ENCODE peak calls at places on chromosomes 4 and X, in nine cellular contexts. V is SHP77; X is NCI-H2107; L is activated CD4-positive, alpha-beta memory T cell treated with anti-CD3 and anti-CD28 coated beads, Interleukin-2, amount 10 ng/mL, durations not matched to agents 7 days and 5 days; Q is HS-5; U is fibroblast of gingiva; J is DMS53; F is K562; W is H7. A is an unnamed sample.

GRCh38 chrX:150253946-150254615 is 109.0 kb upstream of the MAMLD1 start:
- DNase-seq in U (no peak), Q (no peak), F (no peak), W (no peak), J (no peak), L (no peak), X (no peak), V (no peak), A (no peak)

GRCh38 chr4:111933703-111934102 is 211.6 kb upstream of the FAM241A start:
- DNase-seq in V (no peak), U (no peak), W (no peak), F (no peak), X (no peak), Q (no peak), J (no peak), L (no peak), A (no peak)

GRCh38 chrX:154358011-154358410 is 16.4 kb downstream of the FLNA start:
- DNase-seq in U (no peak), F (no peak), J (no peak), Q (no peak), W (no peak), X (no peak), L (no peak), V (no peak), A (no peak)

GRCh38 chr4:129545599-129546278 is 449.8 kb downstream of the C4orf33 start:
- DNase-seq in Q (no peak), X (no peak), W (no peak), F (no peak), J (peak; percentile 24), U (no peak), L (no peak), V (peak; percentile 69), A (no peak)

GRCh38 chrX:123742440-123742839 is 9.6 kb upstream of the THOC2 start:
- DNase-seq in W (no peak), F (no peak), L (no peak), V (no peak), X (no peak), J (no peak), U (no peak), Q (no peak), A (no peak)

GRCh38 chrX:30253257-30253656 is 6.3 kb downstream of the MAGEB1 start:
- DNase-seq in X (no peak), J (no peak), V (no peak), L (no peak), F (no peak), Q (no peak), W (no peak), U (no peak), A (no peak)

GRCh38 chrX:146396409-146396808 is 413.2 kb upstream of the CXorf51B start:
- DNase-seq in X (no peak), L (no peak), V (no peak), J (peak; percentile 1), Q (no peak), F (no peak), U (no peak), W (no peak), A (no peak)

GRCh38 chr4:54274264-54274663 is 45.2 kb downstream of the PDGFRA start:
- DNase-seq in Q (no peak), J (no peak), X (no peak), V (no peak), L (no peak), F (no peak), U (no peak), W (no peak), A (no peak)

GRCh38 chrX:120274958-120275357 is 24.3 kb downstream of the ZBTB33 start:
- DNase-seq in V (no peak), F (no peak), W (peak; percentile 45), J (no peak), U (no peak), L (no peak), X (no peak), Q (no peak), A (no peak)

GRCh38 chrX:97168646-97169045 is 284.9 kb downstream of the RPA4 start:
- DNase-seq in J (peak; percentile 2), W (no peak), L (no peak), X (no peak), U (no peak), F (no peak), V (no peak), Q (no peak), A (no peak)

GRCh38 chr4:110418641-110419040 is 57.3 kb upstream of the ENPEP start:
- DNase-seq in L (no peak), W (peak; percentile 78), X (no peak), J (no peak), F (peak; percentile 81), V (no peak), U (no peak), Q (no peak), A (no peak)

GRCh38 chrX:132226169-132226568 is 6.9 kb upstream of the RAP2C start:
- DNase-seq in V (no peak), F (no peak), L (no peak), Q (no peak), J (peak; percentile 48), W (peak; percentile 11), X (no peak), U (no peak), A (no peak)

GRCh38 chrX:45323387-45323786 is 122.7 kb upstream of the DIPK2B start:
- DNase-seq in W (no peak), L (no peak), X (no peak), F (no peak), J (peak; percentile 21), U (no peak), V (no peak), Q (no peak), A (no peak)

GRCh38 chrX:13747836-13748235 is 13.3 kb downstream of the OFD1 start:
- DNase-seq in L (peak; percentile 25), W (peak; percentile 44), J (peak; percentile 43), V (peak; percentile 9), U (no peak), F (peak; percentile 19), X (no peak), Q (peak; percentile 25), A (peak; percentile 38)

GRCh38 chr4:4200624-4201023 is 26.1 kb downstream of the OTOP1 start:
- DNase-seq in L (no peak), Q (no peak), F (no peak), U (no peak), W (no peak), V (no peak), X (no peak), J (no peak), A (no peak)

GRCh38 chrX:68940601-68941000 is 111.8 kb downstream of the EFNB1 start:
- DNase-seq in L (no peak), J (no peak), Q (no peak), V (no peak), X (no peak), U (no peak), W (peak; percentile 28), F (no peak), A (no peak)

GRCh38 chr4:106287353-106287969 is 28.5 kb downstream of the TBCK start:
- DNase-seq in W (no peak), J (peak; percentile 94), V (peak; percentile 1), Q (peak; percentile 59), F (no peak), X (no peak), U (peak; percentile 91), L (no peak), A (no peak)

GRCh38 chr4:1505511-1506451 is 99.5 kb upstream of the NKX1-1 start:
- DNase-seq in F (no peak), L (no peak), W (peak; percentile 56), V (no peak), U (no peak), J (no peak), X (no peak), Q (no peak), A (no peak)

GRCh38 chrX:274904-275475 is 6.2 kb upstream of the PLCXD1 start:
- DNase-seq in L (no peak), U (no peak), J (no peak), X (no peak), W (peak; percentile 88), F (no peak), Q (no peak), V (no peak), A (no peak)

GRCh38 chr4:169251291-169252235 is 19.2 kb downstream of the SH3RF1 start:
- DNase-seq in Q (no peak), J (peak; percentile 25), L (no peak), V (no peak), X (no peak), U (no peak), F (no peak), W (no peak), A (no peak)

GRCh38 chr4:93684571-93684970 is 144.0 kb upstream of the ATOH1 start:
- DNase-seq in L (no peak), W (no peak), Q (no peak), F (no peak), X (no peak), U (no peak), V (no peak), J (peak; percentile 13), A (no peak)

GRCh38 chrX:1480082-1480785 is 27.5 kb upstream of the ASMTL start:
- DNase-seq in U (no peak), J (no peak), L (peak; percentile 16), Q (no peak), W (no peak), V (no peak), X (no peak), F (no peak), A (peak; percentile 19)

GRCh38 chrX:17591741-17592110 is 145.6 kb upstream of the SCML1 start:
- DNase-seq in W (no peak), F (no peak), Q (no peak), X (no peak), U (peak; percentile 71), V (no peak), J (peak; percentile 6), L (no peak), A (peak; percentile 19)

GRCh38 chr4:106530816-106531215 is 162.2 kb upstream of the GIMD1 start:
- DNase-seq in V (no peak), L (no peak), Q (no peak), J (no peak), F (no peak), W (no peak), U (peak; percentile 29), X (no peak), A (no peak)

GRCh38 chr4:42995343-42995944 is 102.9 kb downstream of the GRXCR1 start:
- DNase-seq in X (no peak), U (no peak), V (peak; percentile 2), J (peak; percentile 79), W (peak; percentile 59), Q (peak; percentile 8), F (peak; percentile 31), L (no peak), A (no peak)

GRCh38 chr4:123340381-123340701 is 56.3 kb upstream of the SPRY1 start:
- DNase-seq in U (peak; percentile 84), F (no peak), L (no peak), V (no peak), X (no peak), Q (peak; percentile 79), W (no peak), J (peak; percentile 83), A (no peak)

GRCh38 chrX:19193584-19193983 is 71.3 kb upstream of the ADGRG2 start:
- DNase-seq in U (no peak), Q (no peak), J (no peak), F (no peak), V (no peak), W (peak; percentile 17), L (no peak), X (no peak), A (no peak)

GRCh38 chrX:41265615-41266014 is 68.3 kb upstream of the DDX3X start:
- DNase-seq in X (no peak), J (no peak), Q (no peak), F (no peak), U (peak; percentile 74), W (no peak), V (no peak), L (peak; percentile 60), A (peak; percentile 73)

GRCh38 chr4:139857977-139858376 is 192.4 kb downstream of the MGST2 start:
- DNase-seq in J (no peak), X (no peak), L (no peak), Q (no peak), U (no peak), F (no peak), V (no peak), W (no peak), A (no peak)

GRCh38 chr4:93203708-93204107 is 624.8 kb upstream of the ATOH1 start:
- DNase-seq in Q (no peak), X (no peak), W (peak; percentile 12), U (no peak), V (no peak), J (peak; percentile 9), F (no peak), L (no peak), A (no peak)

GRCh38 chr4:139934336-139934735 is 219.6 kb downstream of the MAML3 start:
- DNase-seq in J (peak; percentile 30), F (no peak), V (no peak), X (no peak), U (no peak), W (no peak), L (no peak), Q (no peak), A (no peak)

A was measured in activated CD8-positive, alpha-beta T cell treated with anti-CD3 and anti-CD28 coated beads, Interleukin-2, amount 10 ng/mL, durations not matched to agents 7 days and 5 days.